ENCODE peak calls at places on chromosomes 2 and 18, in five cellular contexts. I, G, P, Q and R are unnamed samples.

GRCh38 chr2:172409042-172409441 is 18.3 kb upstream of the ITGA6 start:
- DNase-seq in G (no peak), P (no peak), Q (no peak), I (no peak), R (no peak)

GRCh38 chr18:34493099-34493544 is 217.0 kb upstream of the DTNA start:
- DNase-seq in Q (peak; percentile 43), G (peak; percentile 94), I (peak; percentile 92), P (no peak), R (peak; percentile 91)

GRCh38 chr2:23053580-23053979 is 331.4 kb upstream of the KLHL29 start:
- DNase-seq in G (no peak), Q (no peak), P (no peak), I (no peak), R (no peak)

GRCh38 chr2:73855526-73855925 is 26.8 kb downstream of the STAMBP start:
- DNase-seq in G (no peak), I (no peak), Q (no peak), P (no peak), R (no peak)

GRCh38 chr2:71006287-71006686 is 11.6 kb upstream of the TEX261 start:
- DNase-seq in Q (no peak), G (no peak), P (no peak), I (no peak), R (no peak)

GRCh38 chr18:57909620-57910019 is 106.5 kb upstream of the ATP8B1 start:
- DNase-seq in I (no peak), P (no peak), G (no peak), Q (no peak), R (no peak)

GRCh38 chr2:98465456-98466201 is 21.0 kb downstream of the INPP4A start:
- DNase-seq in P (peak; percentile 66), G (no peak), I (no peak), Q (peak; percentile 79), R (no peak)

GRCh38 chr2:235639387-235639786 is 145.5 kb downstream of the AGAP1 start:
- DNase-seq in P (no peak), Q (peak; percentile 52), I (peak; percentile 93), G (peak; percentile 70), R (no peak)

GRCh38 chr18:12737243-12737902 is 34.5 kb downstream of the PSMG2 start:
- DNase-seq in P (no peak), I (no peak), G (no peak), Q (no peak), R (no peak)

GRCh38 chr2:27956895-27957294 is 66.4 kb downstream of the BABAM2 start:
- DNase-seq in G (no peak), Q (no peak), P (no peak), I (no peak), R (no peak)

GRCh38 chr18:26386002-26386401 is 159.8 kb downstream of the TAF4B start:
- DNase-seq in I (no peak), P (no peak), Q (no peak), G (no peak), R (no peak)

GRCh38 chr18:22309191-22309590 is 108.5 kb downstream of the CTAGE1 start:
- DNase-seq in G (no peak), I (no peak), P (no peak), Q (no peak), R (no peak)

GRCh38 chr2:58240595-58240937 is 559 bp downstream of the FANCL start:
- DNase-seq in P (no peak), Q (no peak), G (no peak), I (no peak), R (no peak)

GRCh38 chr2:37616674-37616999 is 54.8 kb downstream of the CDC42EP3 start:
- DNase-seq in I (no peak), Q (no peak), P (no peak), G (peak; percentile 31), R (no peak)

GRCh38 chr2:127681288-127681771 is 6.0 kb upstream of the LIMS2 start:
- DNase-seq in G (no peak), P (no peak), I (peak; percentile 83), Q (no peak), R (peak; percentile 65)

GRCh38 chr2:126634273-126634861 is 21.6 kb upstream of the GYPC start:
- DNase-seq in P (no peak), G (peak; percentile 42), I (no peak), Q (peak; percentile 28), R (peak; percentile 76)

GRCh38 chr2:27980242-27980641 is 89.7 kb downstream of the BABAM2 start:
- DNase-seq in Q (no peak), G (no peak), P (no peak), I (no peak), R (no peak)

GRCh38 chr2:31440764-31441163 is 26.2 kb upstream of the XDH start:
- DNase-seq in G (no peak), I (no peak), Q (no peak), P (no peak), R (no peak)

GRCh38 chr2:168529900-168530561 is 74.0 kb downstream of the CERS6 start:
- DNase-seq in I (no peak), P (no peak), G (peak; percentile 31), Q (no peak), R (no peak)

GRCh38 chr2:176147215-176147789 is 4.0 kb upstream of the HOXD4 start:
- DNase-seq in Q (no peak), I (no peak), P (no peak), G (no peak), R (no peak)

GRCh38 chr2:85748948-85749875 is 4.6 kb upstream of the ATOH8 start:
- DNase-seq in G (peak; percentile 69), I (peak; percentile 84), P (no peak), Q (no peak), R (no peak)

GRCh38 chr18:23519725-23520124 is 16.4 kb downstream of the RMC1 start:
- DNase-seq in P (no peak), I (peak; percentile 37), Q (no peak), G (peak; percentile 28), R (no peak)
- H3K36me3 ChIP-seq in P (peaks cover 82% of the 10 kb centered on the region), I (peaks cover 75% of the 10 kb centered on the region), Q (peaks cover 13% of the 10 kb centered on the region), G (peaks cover 8% of the 10 kb centered on the region), R (peaks cover 72% of the 10 kb centered on the region)

GRCh38 chr2:196268022-196268421 is 96.6 kb upstream of the STK17B start:
- DNase-seq in P (no peak), Q (no peak), G (no peak), I (no peak), R (no peak)
- H3K27ac ChIP-seq in P (peak overlapping the region; percentile 37), Q (peak overlapping the region; percentile 35), G (no peak overlapping the region), I (peak overlapping the region; percentile 37), R (no peak overlapping the region)

GRCh38 chr2:17690776-17691175 is 62.8 kb downstream of the SMC6 start:
- DNase-seq in P (no peak), Q (no peak), G (no peak), I (no peak), R (no peak)
- H3K36me3 ChIP-seq in P (peaks cover 21% of the 10 kb centered on the region), Q (peaks cover 5% of the 10 kb centered on the region), G (peaks cover 2% of the 10 kb centered on the region), I (peaks cover 45% of the 10 kb centered on the region), R (peaks cover 59% of the 10 kb centered on the region)

GRCh38 chr2:104854507-104855173 is 725 bp downstream of the POU3F3 start:
- DNase-seq in I (no peak), P (no peak), Q (no peak), G (peak; percentile 53), R (peak; percentile 65)

GRCh38 chr2:104853926-104854506 is at the start of gene POU3F3:
- DNase-seq in I (peak; percentile 85), G (peak; percentile 99), Q (peak; percentile 81), P (no peak), R (peak; percentile 100)

GRCh38 chr2:104856086-104856972 is 2.4 kb downstream of the POU3F3 start:
- DNase-seq in P (no peak), G (peak; percentile 75), I (no peak), Q (no peak), R (peak; percentile 80)

GRCh38 chr2:104856973-104857261 is 3.0 kb downstream of the POU3F3 start:
- DNase-seq in G (peak; percentile 25), Q (no peak), P (no peak), I (no peak), R (no peak)

GRCh38 chr2:104855174-104856085 is 1.5 kb downstream of the POU3F3 start:
- DNase-seq in G (no peak), Q (no peak), P (no peak), I (no peak), R (peak; percentile 65)
- H3K27ac ChIP-seq in G (no peak overlapping the region), Q (no peak overlapping the region), P (no peak overlapping the region), I (no peak overlapping the region), R (peak overlapping the region; percentile 84)

GRCh38 chr2:3430740-3431490 is 51.4 kb downstream of the TRAPPC12 start:
- DNase-seq in G (no peak), Q (no peak), I (no peak), P (no peak), R (peak; percentile 28)
- H3K36me3 ChIP-seq in G (peaks cover 3% of the 10 kb centered on the region), Q (no peaks in the 10 kb centered on the region), I (peaks cover 7% of the 10 kb centered on the region), P (peaks cover 51% of the 10 kb centered on the region), R (peaks cover 45% of the 10 kb centered on the region)

GRCh38 chr2:62467100-62467474 is 38.9 kb downstream of the TMEM17 start:
- DNase-seq in G (no peak), P (no peak), I (no peak), Q (no peak), R (no peak)

GRCh38 chr2:62465741-62466500 is 40.1 kb downstream of the TMEM17 start:
- DNase-seq in P (no peak), I (no peak), Q (no peak), G (no peak), R (peak; percentile 68)

GRCh38 chr2:62469114-62469513 is 36.9 kb downstream of the TMEM17 start:
- DNase-seq in P (no peak), I (no peak), G (no peak), Q (no peak), R (no peak)

GRCh38 chr2:62466501-62466854 is 39.5 kb downstream of the TMEM17 start:
- DNase-seq in G (no peak), P (no peak), Q (no peak), I (no peak), R (no peak)

DNA sequence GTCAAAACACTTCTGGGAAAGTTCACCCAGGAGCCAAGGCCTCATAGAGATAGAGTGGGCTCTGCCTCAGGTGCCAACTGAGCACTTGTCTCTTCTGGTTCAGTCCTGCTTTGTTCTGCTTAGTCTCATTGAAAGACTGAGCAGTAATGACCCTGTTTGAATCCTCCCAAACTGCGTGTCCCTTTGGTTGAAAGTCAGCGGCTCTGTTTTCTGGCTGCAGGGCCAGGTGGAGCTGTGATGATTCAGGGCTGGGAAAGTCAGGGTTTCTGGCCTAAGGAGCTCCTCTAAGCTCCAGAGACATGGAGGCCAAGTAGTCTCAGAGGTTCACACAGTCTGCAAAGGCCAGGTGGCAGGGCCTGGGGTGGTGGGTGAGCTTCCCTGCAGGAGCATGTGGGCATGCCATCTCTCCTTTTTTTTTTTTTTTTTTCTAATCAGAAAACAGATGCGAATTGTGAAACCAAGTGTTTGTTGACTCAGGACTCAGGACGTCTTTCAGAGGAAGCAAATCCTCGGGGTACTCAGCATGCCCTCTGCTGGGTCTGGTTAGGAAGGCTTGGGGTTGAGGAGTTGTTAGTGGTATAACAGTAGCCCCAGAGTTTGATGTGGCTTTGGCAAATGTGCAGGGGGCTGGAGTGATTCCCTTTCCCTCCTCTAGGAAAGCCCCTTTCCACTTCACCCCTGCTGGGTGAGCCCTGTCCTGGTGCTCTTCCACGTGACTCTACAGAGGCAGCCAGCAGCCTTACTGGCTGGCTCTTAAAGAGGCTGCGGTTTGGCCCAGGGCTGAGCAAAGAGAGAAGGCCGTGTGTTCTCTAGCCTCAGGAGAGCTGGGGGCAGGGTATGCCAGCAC is 38.3 kb downstream of the TMEM17 start:
- DNase-seq in Q (no peak), P (no peak), I (no peak), G (peak; percentile 42), R (no peak)
- H3K27ac ChIP-seq in Q (no peak overlapping the region), P (no peak overlapping the region), I (no peak overlapping the region), G (no peak overlapping the region), R (no peak overlapping the region)